ENCODE peak calls at places on chromosomes 13 and 19, in seven cellular contexts. L is Right ventricle myocardium superior, G is NCI-H187 treated with DMSO at 0.1 percent for 48 hours, V is NCI-H1436, E is smooth muscle cell of the brain vasculature, Y is substantia nigra, Q is SK-MEL-5. I is an unnamed sample.

GRCh38 chr13:50843256-50844043 is at the start of gene DLEU7:
- DNase-seq in L (peak), V (no peak), E (no peak), Y (no peak), G (no peak), Q (no peak), I (no peak)

GRCh38 chr19:14337510-14337909 is 43.7 kb upstream of the ADGRE5 start:
- DNase-seq in Y (no peak), V (peak), E (no peak), G (no peak), L (peak), Q (peak), I (no peak)

GRCh38 chr13:42101821-42102580 is 53.6 kb downstream of the DGKH start:
- DNase-seq in Y (no peak), G (no peak), Q (no peak), E (no peak), L (peak), V (no peak), I (no peak)

GRCh38 chr13:32284927-32285632 is 30.1 kb downstream of the ZAR1L start:
- DNase-seq in L (no peak), Q (peak), Y (no peak), E (peak), G (no peak), V (no peak), I (no peak)

GRCh38 chr13:97344250-97345175 is 89.5 kb upstream of the RAP2A start:
- DNase-seq in L (peak), Q (peak), G (no peak), Y (no peak), E (peak), V (peak), I (no peak)

GRCh38 chr19:10006335-10006708 is 4.0 kb downstream of the COL5A3 start:
- DNase-seq in G (no peak), E (no peak), Q (no peak), L (peak), Y (no peak), V (no peak), I (no peak)

GRCh38 chr13:76846363-76846762 is 39.8 kb downstream of the KCTD12 start:
- DNase-seq in Q (no peak), L (no peak), Y (no peak), V (no peak), E (no peak), G (no peak), I (no peak)

GRCh38 chr19:14150041-14150769 is 13.8 kb upstream of the ASF1B start:
- DNase-seq in G (no peak), L (no peak), Q (no peak), Y (no peak), V (no peak), E (no peak), I (no peak)